ENCODE peak calls at places on chromosomes 12 and 14, in five cellular contexts. H, V, X, R and T are unnamed samples.

GRCh38 chr12:104742551-104742961 is 215.5 kb downstream of the SLC41A2 start:
- ATAC-seq in X (no peak), R (no peak), H (no peak), V (no peak), T (no peak)

GRCh38 chr14:51908086-51908485 is 47.7 kb downstream of the GNG2 start:
- ATAC-seq in H (no peak), X (no peak), R (no peak), V (no peak), T (no peak)

GRCh38 chr12:89384050-89384749 is 31.9 kb upstream of the DUSP6 start:
- ATAC-seq in V (no peak), R (peak), H (no peak), X (no peak), T (peak)

GRCh38 chr12:32135967-32136366 is 29.3 kb downstream of the BICD1 start:
- ATAC-seq in V (no peak), H (no peak), R (no peak), X (no peak), T (no peak)

GRCh38 chr12:121079736-121080272 is 40.8 kb upstream of the OASL start:
- ATAC-seq in X (no peak), H (no peak), R (no peak), V (no peak), T (no peak)

GRCh38 chr14:64215978-64216377 is 78.2 kb downstream of the ESR2 start:
- ATAC-seq in X (no peak), R (no peak), H (no peak), V (no peak), T (no peak)

GRCh38 chr14:49512147-49512551 is 74.0 kb downstream of the RPS29 start:
- ATAC-seq in V (no peak), R (no peak), X (peak), H (no peak), T (peak)

GRCh38 chr12:69404851-69405365 is 45.4 kb downstream of the YEATS4 start:
- ATAC-seq in R (peak), V (no peak), X (peak), H (no peak), T (no peak)

GRCh38 chr14:37623971-37624370 is 28.5 kb downstream of the TTC6 start:
- ATAC-seq in H (no peak), V (no peak), R (no peak), X (no peak), T (peak)

GRCh38 chr14:93054006-93054405 is 61.7 kb downstream of the ITPK1 start:
- ATAC-seq in R (no peak), V (no peak), X (no peak), H (peak), T (no peak)

GRCh38 chr12:132281021-132281420 is 48.4 kb downstream of the GALNT9 start:
- ATAC-seq in H (no peak), X (no peak), R (no peak), V (no peak), T (no peak)

GRCh38 chr14:72699852-72700257 is 194.0 kb downstream of the DPF3 start:
- ATAC-seq in X (no peak), V (no peak), H (no peak), R (no peak), T (peak)

GRCh38 chr14:105294142-105294597 is 6.6 kb downstream of the BRF1 start:
- ATAC-seq in V (peak), X (no peak), R (peak), H (peak), T (peak)

GRCh38 chr14:76336876-76337275 is 39.1 kb upstream of the ESRRB start:
- ATAC-seq in R (no peak), H (no peak), V (no peak), X (no peak), T (no peak)

GRCh38 chr12:42332301-42332894 is 6.4 kb downstream of the PPHLN1 start:
- ATAC-seq in V (no peak), H (no peak), X (peak), R (peak), T (peak)

GRCh38 chr14:95117937-95118726 is 39.2 kb downstream of the DICER1 start:
- ATAC-seq in H (no peak), V (no peak), R (peak), X (no peak), T (no peak)

GRCh38 chr14:104460920-104461651 is 118.5 kb upstream of the C14orf180 start:
- ATAC-seq in R (no peak), H (peak), X (no peak), V (no peak), T (no peak)

GRCh38 chr12:90953956-90954421 is 987 bp downstream of the CCER1 start:
- ATAC-seq in X (peak), H (peak), R (no peak), V (no peak), T (no peak)

GRCh38 chr12:92757599-92758121 is 54.9 kb downstream of the PLEKHG7 start:
- ATAC-seq in V (no peak), R (no peak), X (no peak), H (no peak), T (no peak)

GRCh38 chr14:32469388-32470160 is 140.5 kb downstream of the AKAP6 start:
- ATAC-seq in R (peak), H (no peak), X (no peak), V (no peak), T (no peak)

GRCh38 chr12:49706351-49707126 is 666 bp downstream of the FMNL3 start:
- ATAC-seq in H (peak), X (peak), V (peak), R (peak), T (no peak)

GRCh38 chr12:112121780-112122565 is 3.4 kb upstream of the TRAFD1 start:
- ATAC-seq in X (no peak), R (peak), V (no peak), H (no peak), T (peak)

GRCh38 chr12:34204830-34205285 is 182.6 kb downstream of the ALG10 start:
- ATAC-seq in R (no peak), X (no peak), V (peak), H (peak), T (no peak)

GRCh38 chr12:18250313-18250916 is 10.9 kb upstream of the PIK3C2G start:
- ATAC-seq in H (no peak), V (no peak), R (peak), X (peak), T (no peak)

GRCh38 chr12:1573960-1574862 is 20.2 kb downstream of the FBXL14 start:
- ATAC-seq in H (peak), V (no peak), R (no peak), X (no peak), T (peak)

GRCh38 chr12:81206425-81206824 is 128.5 kb downstream of the ACSS3 start:
- ATAC-seq in X (no peak), H (no peak), R (no peak), V (no peak), T (no peak)

GRCh38 chr14:66603945-66604344 is 96.0 kb downstream of the GPHN start:
- ATAC-seq in X (no peak), V (no peak), H (no peak), R (no peak), T (peak)

GRCh38 chr12:113735146-113735545 is 231.0 kb downstream of the RBM19 start:
- ATAC-seq in H (no peak), R (no peak), V (no peak), X (no peak), T (no peak)

GRCh38 chr14:105528859-105529505 is 2.6 kb downstream of the TMEM121 start:
- ATAC-seq in X (no peak), V (peak), H (no peak), R (no peak), T (no peak)

GRCh38 chr12:79761341-79761740 is 70.6 kb upstream of the PAWR start:
- ATAC-seq in R (no peak), H (no peak), V (no peak), X (no peak), T (no peak)

GRCh38 chr12:58433969-58434368 is 486.3 kb downstream of the LRIG3 start:
- ATAC-seq in X (peak), R (no peak), H (no peak), V (no peak), T (peak)